ENCODE peak calls at places on chromosomes 2 and 18, in six cellular contexts. X is GM23338, U is WTC11, G is GM12878, J is H1, K is HepG2. D is an unnamed sample.

GRCh38 chr2:8412586-8412985 is 269.3 kb upstream of the ID2 start:
- DNase-seq in X (peak; percentile 5), U (no peak), G (no peak), J (no peak), K (no peak), D (no peak)

GRCh38 chr2:98253461-98254073 is 92.7 kb upstream of the CNGA3 start:
- DNase-seq in X (no peak), U (no peak), G (no peak), J (no peak), K (no peak), D (no peak)

GRCh38 chr2:55009277-55010055 is 40.8 kb downstream of the RTN4 start:
- DNase-seq in X (no peak), U (no peak), G (no peak), J (no peak), K (no peak), D (no peak)

GRCh38 chr2:170503971-170504819 is 210.9 kb upstream of the SP5 start:
- DNase-seq in X (peak; percentile 40), U (no peak), G (no peak), J (no peak), K (no peak), D (no peak)

GRCh38 chr2:194166818-194167217 is 1490.2 kb upstream of the SLC39A10 start:
- DNase-seq in X (peak; percentile 62), U (no peak), G (no peak), J (no peak), K (peak; percentile 39), D (peak; percentile 0)

GRCh38 chr2:236548179-236548918 is 21.3 kb upstream of the ACKR3 start:
- DNase-seq in X (no peak), U (no peak), G (no peak), J (no peak), K (no peak), D (no peak)

GRCh38 chr2:44713170-44713569 is 228.3 kb upstream of the SIX3 start:
- DNase-seq in X (no peak), U (no peak), G (peak; percentile 13), J (no peak), K (no peak), D (no peak)

GRCh38 chr2:54613794-54614257 is 109.6 kb upstream of the EML6 start:
- DNase-seq in X (no peak), U (no peak), G (no peak), J (no peak), K (no peak), D (no peak)

GRCh38 chr2:138823651-138824050 is 43.5 kb upstream of the NXPH2 start:
- DNase-seq in X (peak; percentile 41), U (no peak), G (no peak), J (no peak), K (no peak), D (no peak)

GRCh38 chr2:49598231-49598630 is 443.9 kb upstream of the FSHR start:
- DNase-seq in X (no peak), U (no peak), G (no peak), J (no peak), K (no peak), D (no peak)

GRCh38 chr2:237486819-237487448 is at the start of gene MLPH:
- DNase-seq in X (peak; percentile 67), U (peak; percentile 41), G (no peak), J (no peak), K (no peak), D (no peak)

GRCh38 chr2:110866496-110866895 is 134.1 kb downstream of the ACOXL start:
- DNase-seq in X (peak; percentile 30), U (no peak), G (no peak), J (no peak), K (no peak), D (no peak)

GRCh38 chr2:24054366-24055010 is 4.9 kb downstream of the FKBP1B start:
- DNase-seq in X (no peak), U (no peak), G (no peak), J (no peak), K (no peak), D (no peak)

GRCh38 chr2:56582570-56582969 is 398.8 kb downstream of the CCDC85A start:
- DNase-seq in X (no peak), U (no peak), G (no peak), J (no peak), K (no peak), D (no peak)

GRCh38 chr18:61597321-61597720 is 264.1 kb downstream of the CDH20 start:
- DNase-seq in X (no peak), U (no peak), G (no peak), J (no peak), K (no peak), D (no peak)

GRCh38 chr2:111138834-111139233 is 18.1 kb downstream of the BCL2L11 start:
- DNase-seq in X (no peak), U (no peak), G (no peak), J (no peak), K (no peak), D (no peak)

GRCh38 chr2:233032551-233033320 is at the start of gene NEU2:
- DNase-seq in X (no peak), U (no peak), G (no peak), J (no peak), K (no peak), D (no peak)

GRCh38 chr2:120703330-120703994 is 32.2 kb upstream of the GLI2 start:
- DNase-seq in X (no peak), U (no peak), G (no peak), J (no peak), K (no peak), D (no peak)

GRCh38 chr2:43731211-43731610 is 42.6 kb upstream of the DYNC2LI1 start:
- DNase-seq in X (no peak), U (no peak), G (no peak), J (no peak), K (no peak), D (no peak)

GRCh38 chr2:52347292-52347691 is 1315.4 kb upstream of the NRXN1 start:
- DNase-seq in X (no peak), U (no peak), G (no peak), J (no peak), K (no peak), D (no peak)

GRCh38 chr2:101758001-101758400 is 60.5 kb downstream of the MAP4K4 start:
- DNase-seq in X (no peak), U (no peak), G (no peak), J (no peak), K (no peak), D (no peak)

GRCh38 chr2:46294185-46294836 is 2.9 kb upstream of the EPAS1 start:
- DNase-seq in X (peak; percentile 85), U (peak; percentile 69), G (no peak), J (no peak), K (no peak), D (peak; percentile 54)

GRCh38 chr2:234669611-234670010 is 172.7 kb upstream of the ARL4C start:
- DNase-seq in X (peak; percentile 71), U (peak; percentile 57), G (no peak), J (no peak), K (no peak), D (no peak)

DNA sequence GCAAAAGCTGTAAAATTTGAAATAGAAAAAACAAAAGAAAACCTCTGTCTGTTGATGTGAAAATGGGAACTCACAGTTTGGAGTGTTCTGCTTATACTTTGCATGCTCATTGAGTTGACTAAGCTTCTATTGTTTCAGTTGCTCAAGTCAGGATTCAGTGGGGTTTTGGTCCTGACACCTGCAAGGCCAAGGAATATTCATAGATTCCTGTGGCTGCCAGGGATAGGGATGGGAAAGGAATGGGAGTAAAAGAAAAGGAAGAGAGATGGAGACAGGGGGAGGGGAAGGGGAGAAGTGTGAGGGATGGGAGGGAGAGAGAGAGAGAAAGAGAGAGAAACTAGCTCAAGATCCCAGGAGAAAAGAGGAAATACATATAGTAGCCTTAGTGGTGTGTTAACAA is 1.3 kb downstream of the CPS1 start:
- DNase-seq in X (peak; percentile 81), U (peak; percentile 14), G (no peak), J (no peak), K (no peak), D (no peak)
- TF ChIP-seq CREB1 in X (peak; percentile 25), U (no peak), G (no peak), J (no peak), K (no peak), D (no peak)

DNA sequence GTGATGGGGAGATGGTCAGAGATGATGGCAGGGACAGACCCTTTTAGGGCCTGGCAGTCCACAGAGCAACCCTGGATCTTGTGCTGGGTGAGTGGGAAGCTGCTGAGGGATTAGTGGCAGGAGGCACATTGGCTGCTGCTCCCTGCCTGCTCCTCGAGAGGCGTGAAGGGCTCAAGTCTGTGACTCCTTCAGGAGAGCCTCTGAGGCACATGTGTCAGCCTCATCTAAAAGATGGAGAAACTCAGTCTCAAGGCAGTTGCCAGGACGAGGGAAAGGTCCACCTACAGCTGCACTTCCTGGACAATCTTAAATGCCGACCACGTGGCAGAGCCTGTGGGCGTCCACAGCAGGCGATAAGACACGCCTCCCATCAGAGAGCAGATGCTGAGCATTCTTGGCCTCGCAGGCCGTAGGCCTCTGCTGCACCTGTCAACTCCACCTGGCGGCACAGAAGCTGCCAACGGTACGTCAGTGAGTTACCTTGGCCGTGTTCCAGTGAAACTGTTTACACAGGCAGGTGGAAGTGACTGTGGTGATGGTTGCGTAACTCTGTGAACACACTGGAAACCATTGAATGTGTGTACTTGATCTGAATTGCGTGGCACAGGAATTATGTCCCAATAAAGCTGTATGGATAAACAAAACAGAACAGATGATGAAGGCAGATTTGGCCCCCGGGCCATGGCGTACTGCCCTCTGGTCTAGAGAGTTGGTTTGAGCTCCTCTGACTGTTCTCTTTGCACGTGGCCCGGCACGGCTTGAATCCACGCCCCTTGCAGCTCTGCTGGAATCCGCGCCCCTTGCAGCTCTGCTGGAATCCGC is 114.4 kb downstream of the RNF144A start:
- DNase-seq in X (no peak), U (no peak), G (no peak), J (no peak), K (peak; percentile 98), D (no peak)
- TF ChIP-seq CREB1 in X (no peak), U (no peak), G (no peak), J (no peak), K (peak; percentile 62), D (no peak)

DNA sequence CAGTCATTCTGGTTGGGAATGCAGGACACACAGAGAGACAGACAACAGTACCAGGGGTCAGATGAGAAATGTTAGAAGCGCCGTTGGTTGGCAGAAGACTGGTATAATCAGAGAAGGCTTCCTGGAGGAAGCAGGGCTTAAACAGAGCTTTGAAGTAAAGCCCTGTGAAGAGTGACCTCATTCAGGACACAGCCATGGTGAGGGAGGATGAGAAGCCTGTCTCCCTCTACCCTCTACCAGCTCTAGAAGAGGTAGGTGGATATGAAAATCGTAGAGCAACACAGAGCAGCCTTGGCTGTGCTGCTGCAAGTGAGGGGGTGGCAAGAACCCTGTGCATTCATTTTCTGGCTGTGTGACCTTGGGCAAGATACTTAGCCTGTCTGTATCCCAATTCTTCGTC is 14.2 kb downstream of the TET3 start:
- DNase-seq in X (no peak), U (no peak), G (no peak), J (no peak), K (no peak), D (no peak)
- TF ChIP-seq CREB1 in X (no peak), U (no peak), G (no peak), J (no peak), K (no peak), D (no peak)

DNA sequence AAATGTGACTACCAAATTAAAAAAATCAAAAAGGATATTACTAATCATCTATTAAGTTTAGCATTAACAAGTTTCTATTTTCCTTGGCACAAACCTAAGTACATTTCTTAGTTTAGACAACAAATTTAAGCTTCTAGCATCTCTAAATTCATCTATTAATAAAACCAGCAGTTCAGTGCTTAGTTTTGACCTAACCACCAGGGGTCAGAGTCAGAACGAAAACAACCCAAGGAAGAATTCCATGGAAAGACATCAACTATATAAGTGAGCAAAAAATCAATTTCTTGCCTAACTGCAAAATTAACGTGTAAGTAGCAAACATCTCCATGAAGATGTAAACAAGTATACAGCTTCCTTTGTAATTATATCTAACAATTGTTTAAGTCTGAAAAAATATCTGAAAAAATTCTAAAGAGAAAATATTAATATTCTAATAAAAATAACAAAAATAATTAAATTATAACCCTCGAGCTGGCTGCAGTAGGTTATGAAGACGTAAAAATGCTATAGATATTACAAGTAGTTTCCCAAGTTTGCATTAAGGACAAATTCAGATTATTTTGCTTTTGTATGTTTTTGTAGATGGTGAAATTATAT is 83.7 kb downstream of the CERKL start:
- DNase-seq in X (peak; percentile 72), U (no peak), G (no peak), J (no peak), K (peak; percentile 45), D (no peak)
- TF ChIP-seq CREB1 in X (no peak), U (no peak), G (no peak), J (no peak), K (no peak), D (no peak)